ENCODE peak calls at places on chromosome 9, in six cellular contexts. One of them, this sample, is unnamed.

GRCh38 chr9:684055-684949 is 157.2 kb upstream of the DMRT1 start:
- DNase-seq in OCI-LY7: no peak
- DNase-seq in neural progenitor cell: peak
- DNase-seq in A549: no peak
- DNase-seq in MM.1S: no peak
- DNase-seq in spleen: no peak
- DNase-seq in this sample: peak

GRCh38 chr9:22119537-22120167 is 110.5 kb upstream of the CDKN2B start:
- DNase-seq in OCI-LY7: peak
- DNase-seq in neural progenitor cell: peak
- DNase-seq in A549: no peak
- DNase-seq in MM.1S: peak
- DNase-seq in spleen: no peak
- DNase-seq in this sample: peak

GRCh38 chr9:36398745-36399144 is 1.3 kb downstream of the RNF38 start:
- DNase-seq in OCI-LY7: no peak
- DNase-seq in neural progenitor cell: no peak
- DNase-seq in A549: no peak
- DNase-seq in MM.1S: no peak
- DNase-seq in spleen: no peak
- DNase-seq in this sample: peak

GRCh38 chr9:121640076-121640475 is 11.4 kb upstream of the DAB2IP start:
- DNase-seq in OCI-LY7: peak
- DNase-seq in neural progenitor cell: peak
- DNase-seq in A549: peak
- DNase-seq in MM.1S: no peak
- DNase-seq in spleen: no peak
- DNase-seq in this sample: peak

GRCh38 chr9:76810377-76810957 is 46.2 kb downstream of the PCA3 start:
- DNase-seq in OCI-LY7: peak
- DNase-seq in neural progenitor cell: peak
- DNase-seq in A549: peak
- DNase-seq in MM.1S: peak
- DNase-seq in spleen: no peak
- DNase-seq in this sample: peak

GRCh38 chr9:7536310-7536939 is 263.2 kb downstream of the DMAC1 start:
- DNase-seq in OCI-LY7: peak
- DNase-seq in neural progenitor cell: peak
- DNase-seq in A549: peak
- DNase-seq in MM.1S: peak
- DNase-seq in spleen: no peak
- DNase-seq in this sample: peak

GRCh38 chr9:124493794-124494479 is 13.3 kb downstream of the NR5A1 start:
- DNase-seq in OCI-LY7: no peak
- DNase-seq in neural progenitor cell: no peak
- DNase-seq in A549: no peak
- DNase-seq in MM.1S: no peak
- DNase-seq in spleen: no peak
- DNase-seq in this sample: no peak

GRCh38 chr9:38467404-38467803 is 43.1 kb upstream of the IGFBPL1 start:
- DNase-seq in OCI-LY7: no peak
- DNase-seq in neural progenitor cell: peak
- DNase-seq in A549: no peak
- DNase-seq in MM.1S: no peak
- DNase-seq in spleen: no peak
- DNase-seq in this sample: no peak

GRCh38 chr9:33081128-33081851 is 4.8 kb upstream of the SMU1 start:
- DNase-seq in OCI-LY7: peak
- DNase-seq in neural progenitor cell: peak
- DNase-seq in A549: peak
- DNase-seq in MM.1S: peak
- DNase-seq in spleen: peak
- DNase-seq in this sample: peak

GRCh38 chr9:89116064-89116817 is 62.4 kb downstream of the SHC3 start:
- DNase-seq in OCI-LY7: no peak
- DNase-seq in neural progenitor cell: no peak
- DNase-seq in A549: no peak
- DNase-seq in MM.1S: no peak
- DNase-seq in spleen: no peak
- DNase-seq in this sample: peak

GRCh38 chr9:20446248-20446647 is 176.1 kb downstream of the MLLT3 start:
- DNase-seq in OCI-LY7: no peak
- DNase-seq in neural progenitor cell: no peak
- DNase-seq in A549: no peak
- DNase-seq in MM.1S: no peak
- DNase-seq in spleen: no peak
- DNase-seq in this sample: no peak

GRCh38 chr9:134969401-134969800 is 51.7 kb upstream of the FCN1 start:
- DNase-seq in OCI-LY7: no peak
- DNase-seq in neural progenitor cell: no peak
- DNase-seq in A549: no peak
- DNase-seq in MM.1S: no peak
- DNase-seq in spleen: peak
- DNase-seq in this sample: no peak

GRCh38 chr9:68999393-69000105 is 14.4 kb downstream of the PRKACG start:
- DNase-seq in OCI-LY7: peak
- DNase-seq in neural progenitor cell: peak
- DNase-seq in A549: peak
- DNase-seq in MM.1S: peak
- DNase-seq in spleen: peak
- DNase-seq in this sample: peak

GRCh38 chr9:73566627-73567026 is 415.0 kb downstream of the ANXA1 start:
- DNase-seq in OCI-LY7: no peak
- DNase-seq in neural progenitor cell: no peak
- DNase-seq in A549: no peak
- DNase-seq in MM.1S: no peak
- DNase-seq in spleen: no peak
- DNase-seq in this sample: no peak

GRCh38 chr9:106864533-106865143 is 1.7 kb downstream of the ZNF462 start:
- DNase-seq in OCI-LY7: no peak
- DNase-seq in neural progenitor cell: no peak
- DNase-seq in A549: peak
- DNase-seq in MM.1S: no peak
- DNase-seq in spleen: no peak
- DNase-seq in this sample: peak

GRCh38 chr9:135181336-135181735 is 93.9 kb downstream of the OLFM1 start:
- DNase-seq in OCI-LY7: no peak
- DNase-seq in neural progenitor cell: no peak
- DNase-seq in A549: no peak
- DNase-seq in MM.1S: no peak
- DNase-seq in spleen: no peak
- DNase-seq in this sample: no peak

GRCh38 chr9:96299823-96300222 is 2.2 kb downstream of the HSD17B3 start:
- DNase-seq in OCI-LY7: no peak
- DNase-seq in neural progenitor cell: no peak
- DNase-seq in A549: no peak
- DNase-seq in MM.1S: no peak
- DNase-seq in spleen: no peak
- DNase-seq in this sample: peak

GRCh38 chr9:4781408-4781807 is 11.3 kb upstream of the RCL1 start:
- DNase-seq in OCI-LY7: no peak
- DNase-seq in neural progenitor cell: no peak
- DNase-seq in A549: no peak
- DNase-seq in MM.1S: no peak
- DNase-seq in spleen: no peak
- DNase-seq in this sample: peak

GRCh38 chr9:84567776-84568175 is 101.8 kb upstream of the NTRK2 start:
- DNase-seq in OCI-LY7: no peak
- DNase-seq in neural progenitor cell: no peak
- DNase-seq in A549: no peak
- DNase-seq in MM.1S: no peak
- DNase-seq in spleen: no peak
- DNase-seq in this sample: no peak

GRCh38 chr9:24712190-24712589 is 166.5 kb upstream of the IZUMO3 start:
- DNase-seq in OCI-LY7: no peak
- DNase-seq in neural progenitor cell: no peak
- DNase-seq in A549: no peak
- DNase-seq in MM.1S: no peak
- DNase-seq in spleen: no peak
- DNase-seq in this sample: no peak

GRCh38 chr9:36731576-36731975 is 158.9 kb downstream of the MELK start:
- DNase-seq in OCI-LY7: peak
- DNase-seq in neural progenitor cell: no peak
- DNase-seq in A549: no peak
- DNase-seq in MM.1S: peak
- DNase-seq in spleen: no peak
- DNase-seq in this sample: peak

GRCh38 chr9:23587433-23587832 is 238.6 kb downstream of the ELAVL2 start:
- DNase-seq in OCI-LY7: no peak
- DNase-seq in neural progenitor cell: no peak
- DNase-seq in A549: no peak
- DNase-seq in MM.1S: peak
- DNase-seq in spleen: no peak
- DNase-seq in this sample: no peak

GRCh38 chr9:2809692-2810423 is 34.0 kb downstream of the PUM3 start:
- DNase-seq in OCI-LY7: no peak
- DNase-seq in neural progenitor cell: peak
- DNase-seq in A549: peak
- DNase-seq in MM.1S: no peak
- DNase-seq in spleen: no peak
- DNase-seq in this sample: peak

GRCh38 chr9:129109952-129110739 is 447 bp downstream of the CRAT start:
- DNase-seq in OCI-LY7: peak
- DNase-seq in neural progenitor cell: no peak
- DNase-seq in A549: peak
- DNase-seq in MM.1S: no peak
- DNase-seq in spleen: no peak
- DNase-seq in this sample: peak

GRCh38 chr9:85941966-85942912 is 1.3 kb downstream of the NAA35 start:
- DNase-seq in OCI-LY7: no peak
- DNase-seq in neural progenitor cell: no peak
- DNase-seq in A549: no peak
- DNase-seq in MM.1S: peak
- DNase-seq in spleen: no peak
- DNase-seq in this sample: peak

GRCh38 chr9:95003694-95004451 is 277.4 kb downstream of the AOPEP start:
- DNase-seq in OCI-LY7: no peak
- DNase-seq in neural progenitor cell: peak
- DNase-seq in A549: no peak
- DNase-seq in MM.1S: peak
- DNase-seq in spleen: no peak
- DNase-seq in this sample: peak

DNA sequence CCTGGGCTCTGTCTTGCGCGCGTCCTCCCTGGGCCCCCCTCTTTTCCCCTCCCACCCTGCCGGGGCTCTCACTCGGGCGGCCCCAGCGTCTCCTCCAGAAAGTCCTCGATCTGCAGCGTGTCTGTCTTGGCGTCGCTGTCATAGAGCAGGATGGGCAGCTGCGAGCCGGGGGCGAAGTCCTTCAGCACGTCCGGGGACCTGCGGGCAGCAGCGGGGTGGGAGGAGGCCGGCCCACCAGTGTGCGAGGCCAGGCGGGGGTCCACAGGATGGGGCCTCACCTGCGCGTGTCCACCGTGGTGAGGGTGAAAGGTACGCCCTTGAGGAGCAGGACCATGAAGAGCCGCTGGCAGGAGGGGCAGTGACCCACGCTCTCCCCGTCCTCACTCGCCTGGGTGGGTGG is 998 bp downstream of the CLIC3 start:
- DNase-seq in OCI-LY7: no peak
- DNase-seq in neural progenitor cell: no peak
- DNase-seq in A549: no peak
- DNase-seq in MM.1S: no peak
- DNase-seq in spleen: no peak
- DNase-seq in this sample: no peak
- H3K4me3 ChIP-seq in OCI-LY7: no peak
- H3K4me3 ChIP-seq in neural progenitor cell: no peak
- H3K4me3 ChIP-seq in A549: no peak
- H3K4me3 ChIP-seq in MM.1S: no peak
- H3K4me3 ChIP-seq in spleen: peak
- H3K4me3 ChIP-seq in this sample: no peak

GRCh38 chr9:92455217-92455616 is 27.1 kb downstream of the ASPN start:
- DNase-seq in OCI-LY7: peak
- DNase-seq in neural progenitor cell: peak
- DNase-seq in A549: peak
- DNase-seq in MM.1S: no peak
- DNase-seq in spleen: no peak
- DNase-seq in this sample: no peak
- TF ChIP-seq CTCF in OCI-LY7: peak
- TF ChIP-seq CTCF in neural progenitor cell: peak
- TF ChIP-seq CTCF in A549: peak
- TF ChIP-seq CTCF in MM.1S: peak
- TF ChIP-seq CTCF in spleen: no peak
- TF ChIP-seq CTCF in this sample: peak

GRCh38 chr9:10228082-10228481 is 384.7 kb downstream of the PTPRD start:
- DNase-seq in OCI-LY7: no peak
- DNase-seq in neural progenitor cell: no peak
- DNase-seq in A549: no peak
- DNase-seq in MM.1S: no peak
- DNase-seq in spleen: no peak
- DNase-seq in this sample: no peak
- H3K4me3 ChIP-seq in OCI-LY7: no peak
- H3K4me3 ChIP-seq in neural progenitor cell: no peak
- H3K4me3 ChIP-seq in A549: no peak
- H3K4me3 ChIP-seq in MM.1S: no peak
- H3K4me3 ChIP-seq in spleen: no peak
- H3K4me3 ChIP-seq in this sample: no peak

GRCh38 chr9:131292937-131293336 is 3.4 kb downstream of the PLPP7 start:
- DNase-seq in OCI-LY7: no peak
- DNase-seq in neural progenitor cell: no peak
- DNase-seq in A549: no peak
- DNase-seq in MM.1S: no peak
- DNase-seq in spleen: no peak
- DNase-seq in this sample: no peak

GRCh38 chr9:131289301-131290038 is at the start of gene PLPP7:
- DNase-seq in OCI-LY7: no peak
- DNase-seq in neural progenitor cell: peak
- DNase-seq in A549: no peak
- DNase-seq in MM.1S: peak
- DNase-seq in spleen: no peak
- DNase-seq in this sample: peak

GRCh38 chr9:131290039-131290766 is 680 bp downstream of the PLPP7 start:
- DNase-seq in OCI-LY7: no peak
- DNase-seq in neural progenitor cell: no peak
- DNase-seq in A549: no peak
- DNase-seq in MM.1S: no peak
- DNase-seq in spleen: no peak
- DNase-seq in this sample: no peak

GRCh38 chr9:131290767-131291370 is 1.3 kb downstream of the PLPP7 start:
- DNase-seq in OCI-LY7: no peak
- DNase-seq in neural progenitor cell: no peak
- DNase-seq in A549: no peak
- DNase-seq in MM.1S: no peak
- DNase-seq in spleen: no peak
- DNase-seq in this sample: no peak

DNA sequence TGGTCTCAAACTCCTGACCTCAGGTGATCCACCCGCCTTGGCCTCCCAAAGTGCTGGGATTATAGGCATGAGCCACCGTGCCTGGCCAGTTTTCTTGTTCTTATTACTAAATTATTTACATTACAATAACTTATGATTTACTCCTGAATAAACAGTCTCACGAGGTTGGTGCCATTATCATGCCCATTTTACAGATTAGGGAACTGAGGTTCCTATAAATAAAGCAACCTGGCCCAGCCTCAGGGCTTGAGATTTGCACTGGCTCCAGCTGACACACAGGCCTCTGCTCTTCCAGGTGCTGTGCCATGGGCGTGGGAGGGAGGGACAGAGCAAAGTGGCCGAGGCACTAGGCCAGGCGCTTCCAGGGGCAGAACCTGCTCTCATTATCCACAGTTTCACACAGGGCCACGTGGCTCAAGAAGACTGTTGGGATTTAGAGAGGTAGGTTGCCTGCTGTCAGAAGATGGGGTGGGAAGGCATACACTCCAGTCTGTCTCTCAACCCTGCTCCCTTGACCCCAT is 2.3 kb downstream of the PLPP7 start:
- DNase-seq in OCI-LY7: no peak
- DNase-seq in neural progenitor cell: no peak
- DNase-seq in A549: no peak
- DNase-seq in MM.1S: no peak
- DNase-seq in spleen: no peak
- DNase-seq in this sample: no peak
- TF ChIP-seq CTCF in OCI-LY7: no peak
- TF ChIP-seq CTCF in neural progenitor cell: no peak
- TF ChIP-seq CTCF in A549: no peak
- TF ChIP-seq CTCF in MM.1S: no peak
- TF ChIP-seq CTCF in spleen: no peak
- TF ChIP-seq CTCF in this sample: no peak